ENCODE peak calls at places on chromosomes 11 and 22, in five cellular contexts. W is CD8-positive, alpha-beta T cell; O is suprapubic skin; M is neuronal stem cell; S is Peyer's patch. K is an unnamed sample.
A peak's percentile ranks its signal among the peaks of the same experiment; 100 is the strongest.

GRCh38 chr22:29335656-29336055 is 20.2 kb upstream of the RASL10A start:
- DNase-seq in O (no peak), M (no peak), S (no peak), W (no peak), K (no peak)

GRCh38 chr11:119892311-119892808 is 163.4 kb upstream of the NECTIN1 start:
- DNase-seq in O (no peak), S (no peak), W (no peak), M (no peak), K (no peak)

GRCh38 chr11:57347336-57347735 is 9.2 kb downstream of the P2RX3 start:
- DNase-seq in O (no peak), S (no peak), M (no peak), W (no peak), K (no peak)

GRCh38 chr11:111604392-111605009 is 2.3 kb downstream of the SIK2 start:
- DNase-seq in O (no peak), W (no peak), S (no peak), M (peak; percentile 40), K (no peak)

GRCh38 chr11:108369064-108369463 is 98.3 kb downstream of the C11orf65 start:
- DNase-seq in W (no peak), S (no peak), O (no peak), M (no peak), K (no peak)

GRCh38 chr11:76265771-76266241 is 59.5 kb upstream of the WNT11 start:
- DNase-seq in W (no peak), M (no peak), O (no peak), S (no peak), K (no peak)

GRCh38 chr11:67617243-67617953 is 10.7 kb downstream of the NDUFV1 start:
- DNase-seq in O (no peak), W (no peak), S (no peak), M (no peak), K (no peak)

GRCh38 chr11:58316142-58316541 is 42.7 kb downstream of the OR5B17 start:
- DNase-seq in S (no peak), M (no peak), W (no peak), O (no peak), K (no peak)

GRCh38 chr11:113721462-113722066 is 15.5 kb upstream of the TMPRSS5 start:
- DNase-seq in O (no peak), M (no peak), S (no peak), W (no peak), K (no peak)

GRCh38 chr11:64790205-64791095 is 12.1 kb upstream of the SF1 start:
- DNase-seq in M (no peak), O (no peak), S (no peak), W (no peak), K (no peak)

GRCh38 chr22:19823638-19824196 is 31.0 kb downstream of the GNB1L start:
- DNase-seq in M (no peak), O (peak; percentile 62), W (no peak), S (peak; percentile 66), K (no peak)

GRCh38 chr22:37741312-37741795 is 44.5 kb downstream of the TRIOBP start:
- DNase-seq in M (no peak), O (peak; percentile 92), W (no peak), S (peak; percentile 80), K (no peak)

GRCh38 chr11:11435673-11436072 is 82.6 kb upstream of the CSNK2A3 start:
- DNase-seq in O (no peak), S (no peak), W (no peak), M (peak; percentile 27), K (no peak)

GRCh38 chr11:133064152-133064877 is 468.0 kb downstream of the OPCML start:
- DNase-seq in M (peak; percentile 68), O (peak; percentile 80), S (peak; percentile 61), W (no peak), K (peak; percentile 72)

GRCh38 chr11:8932564-8933180 is at the start of gene C11orf16:
- DNase-seq in W (no peak), S (no peak), M (no peak), O (no peak), K (no peak)

GRCh38 chr11:129280027-129280811 is 88.1 kb upstream of the ARHGAP32 start:
- DNase-seq in O (no peak), S (no peak), W (peak; percentile 26), M (no peak), K (no peak)

GRCh38 chr22:29731058-29731850 is 11.5 kb downstream of the CABP7 start:
- DNase-seq in S (no peak), O (no peak), W (no peak), M (no peak), K (no peak)

GRCh38 chr22:47587361-47587760 is 824.9 kb downstream of the TBC1D22A start:
- DNase-seq in M (no peak), O (peak; percentile 33), W (no peak), S (no peak), K (no peak)

GRCh38 chr22:42330953-42331525 is 60.6 kb upstream of the TCF20 start:
- DNase-seq in S (no peak), O (no peak), W (no peak), M (no peak), K (no peak)

GRCh38 chr22:49640366-49641095 is 187.1 kb downstream of the BRD1 start:
- DNase-seq in O (no peak), S (no peak), W (no peak), M (no peak), K (no peak)

GRCh38 chr11:57233702-57234101 is 3.3 kb downstream of the APLNR start:
- DNase-seq in S (no peak), W (no peak), M (no peak), O (no peak), K (no peak)

GRCh38 chr22:41787331-41787730 is 13.1 kb upstream of the CCDC134 start:
- DNase-seq in W (no peak), O (no peak), S (no peak), M (no peak), K (no peak)

GRCh38 chr22:24776525-24776924 is 2.0 kb upstream of the PIWIL3 start:
- DNase-seq in S (no peak), M (no peak), O (no peak), W (no peak), K (no peak)

GRCh38 chr11:1397146-1397861 is 7.6 kb downstream of the BRSK2 start:
- DNase-seq in S (no peak), M (no peak), O (no peak), W (no peak), K (no peak)

GRCh38 chr22:40679249-40679963 is at the start of gene MCHR1:
- DNase-seq in W (no peak), S (no peak), M (no peak), O (no peak), K (no peak)

DNA sequence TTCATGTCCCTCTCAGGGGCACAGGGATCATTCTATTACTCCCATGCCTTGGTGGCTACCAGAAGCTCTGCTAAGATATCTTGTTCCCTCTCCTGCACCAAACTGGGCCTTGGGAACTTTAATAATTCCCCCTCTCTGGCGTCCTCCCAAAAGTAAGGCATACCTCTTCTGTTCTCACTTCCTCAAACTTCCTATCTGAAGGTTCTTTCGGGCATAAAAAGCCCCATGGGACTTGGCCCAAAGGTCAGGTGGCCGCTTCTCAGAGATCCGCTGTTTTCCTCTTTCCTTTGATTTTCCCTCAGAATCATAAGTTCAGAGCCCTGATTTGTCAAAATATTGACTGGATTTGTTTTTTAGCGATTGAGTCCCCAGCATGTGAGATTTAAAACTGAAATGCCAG is 13.0 kb downstream of the POLD3 start:
- DNase-seq in W (no peak), O (no peak), S (no peak), M (no peak), K (no peak)
- H3K36me3 ChIP-seq in W (peaks cover 4% of the 10 kb centered on the region), O (peaks cover 19% of the 10 kb centered on the region), S (peaks cover 15% of the 10 kb centered on the region), M (peaks cover 95% of the 10 kb centered on the region), K (no peaks in the 10 kb centered on the region)

DNA sequence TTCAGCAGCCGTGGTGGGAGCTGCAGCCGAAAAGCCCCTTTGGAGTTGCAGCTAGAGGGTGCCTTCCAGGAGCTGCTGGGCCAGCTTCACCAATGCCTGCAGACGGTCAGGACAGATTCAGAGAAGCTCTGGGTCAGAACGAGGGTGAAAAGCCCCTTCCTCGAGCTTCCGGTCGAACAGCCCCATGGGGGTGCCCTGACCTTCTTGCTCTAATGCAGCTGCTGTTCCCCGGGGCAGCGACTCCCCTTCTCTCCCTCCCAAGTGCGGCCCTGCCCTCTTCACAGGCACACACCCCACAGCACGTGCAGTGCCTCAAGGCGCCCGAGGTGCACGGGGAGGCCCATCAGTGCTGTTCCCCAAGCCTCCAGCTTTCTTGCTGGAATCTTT is 9.6 kb upstream of the IFITM3 start:
- DNase-seq in S (no peak), M (no peak), W (no peak), O (peak; percentile 60), K (no peak)
- H3K27ac ChIP-seq in S (peak overlapping the region; percentile 56), M (no peak overlapping the region), W (no peak overlapping the region), O (no peak overlapping the region), K (no peak overlapping the region)

GRCh38 chr11:62152245-62153086 is 28.7 kb downstream of the INCENP start:
- DNase-seq in W (no peak), O (peak; percentile 44), M (no peak), S (peak; percentile 27), K (no peak)

GRCh38 chr11:62150887-62151736 is 27.3 kb downstream of the INCENP start:
- DNase-seq in W (no peak), M (no peak), S (peak; percentile 25), O (peak; percentile 27), K (no peak)

GRCh38 chr11:62148271-62148980 is 24.6 kb downstream of the INCENP start:
- DNase-seq in W (no peak), O (peak; percentile 34), M (no peak), S (peak; percentile 19), K (no peak)

GRCh38 chr11:62151737-62152102 is 27.9 kb downstream of the INCENP start:
- DNase-seq in S (peak; percentile 27), M (no peak), O (peak; percentile 19), W (no peak), K (no peak)

DNA sequence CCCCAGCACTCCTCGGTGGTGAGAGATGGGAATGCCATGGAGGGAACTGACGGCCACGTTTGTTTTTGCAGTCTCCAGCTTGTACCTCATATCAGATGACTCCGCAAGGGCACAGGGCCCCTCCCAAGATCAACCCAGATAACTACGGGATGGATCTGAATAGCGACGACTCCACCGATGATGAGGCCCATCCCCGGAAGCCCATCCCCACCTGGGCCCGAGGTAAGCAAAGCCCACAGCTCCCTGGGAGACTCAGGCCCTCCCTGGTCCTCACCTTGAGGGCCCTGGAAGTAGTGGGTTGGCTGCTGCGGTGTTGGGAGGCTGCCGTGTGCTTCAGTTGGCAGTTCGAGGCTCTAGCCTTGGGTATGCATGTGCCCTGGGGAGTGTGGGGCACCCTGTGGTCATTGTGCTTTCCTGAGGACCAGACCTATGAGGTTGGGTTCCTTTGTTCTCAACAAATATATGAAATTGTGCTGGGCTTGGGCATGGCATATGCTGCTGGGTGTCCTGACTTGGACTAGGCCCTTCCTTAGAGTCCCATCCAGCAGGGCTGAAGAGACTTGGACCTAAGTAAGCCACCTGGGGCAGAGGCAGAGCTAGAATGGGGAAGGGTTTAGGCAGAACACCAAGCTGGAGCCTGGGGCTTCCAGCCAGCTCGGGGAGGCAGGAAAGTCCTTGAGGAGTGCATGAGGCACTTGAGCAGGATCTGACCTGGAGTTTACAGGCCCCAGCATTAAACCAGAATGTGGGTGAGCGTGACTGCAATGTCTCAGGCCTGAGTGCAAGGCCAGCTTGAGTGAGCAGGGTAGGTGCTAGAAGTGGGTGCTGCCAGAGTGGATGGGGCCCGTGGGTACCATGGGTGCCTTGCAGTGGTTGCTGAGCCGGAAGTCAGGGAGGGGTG is 26.4 kb downstream of the INCENP start:
- DNase-seq in S (peak; percentile 27), O (peak; percentile 36), W (no peak), M (no peak), K (no peak)
- H3K36me3 ChIP-seq in S (peaks cover 74% of the 10 kb centered on the region), O (peaks cover 64% of the 10 kb centered on the region), W (peaks cover 14% of the 10 kb centered on the region), M (peaks cover 91% of the 10 kb centered on the region), K (peaks cover 54% of the 10 kb centered on the region)

DNA sequence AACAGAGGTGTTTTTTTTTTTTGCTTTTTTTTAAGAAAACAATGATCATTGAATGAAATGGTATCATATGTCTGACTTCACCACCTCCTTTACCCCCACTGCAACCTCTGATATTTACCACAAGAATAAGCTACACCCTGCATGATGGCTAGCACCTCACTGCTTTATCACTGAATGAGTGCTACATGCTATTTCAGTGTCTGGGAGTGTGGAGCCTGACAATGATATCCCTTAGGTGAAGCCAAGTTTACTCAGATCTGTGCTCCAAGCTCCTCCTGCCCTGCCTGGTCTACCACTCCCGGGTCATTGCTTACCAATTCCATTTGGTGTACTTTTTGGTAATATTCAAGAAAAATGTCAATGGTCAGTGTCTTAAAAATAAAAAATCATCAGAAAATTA is 21.1 kb downstream of the MMP20 start:
- DNase-seq in W (no peak), M (no peak), S (no peak), O (no peak), K (no peak)
- H3K27ac ChIP-seq in W (no peak overlapping the region), M (no peak overlapping the region), S (no peak overlapping the region), O (peak overlapping the region; percentile 63), K (no peak overlapping the region)

K was measured in iPS DF 6.9.